ENCODE peak calls at places on chromosomes 16 and 17, in six cellular contexts. T, Y, G, L, Q and R are unnamed samples.

GRCh38 chr16:9380221-9380620 is 288.8 kb downstream of the HAPSTR1 start:
- DNase-seq in G (no peak), L (no peak), Q (no peak), Y (no peak), T (no peak), R (no peak)

GRCh38 chr16:54430491-54431030 is 144.0 kb upstream of the IRX3 start:
- DNase-seq in T (no peak), Q (no peak), L (no peak), G (no peak), Y (no peak), R (no peak)

GRCh38 chr17:67863624-67864247 is 38.4 kb downstream of the BPTF start:
- DNase-seq in T (no peak), Q (no peak), Y (no peak), G (no peak), L (no peak), R (no peak)

GRCh38 chr16:49754495-49755290 is 101.2 kb downstream of the ZNF423 start:
- DNase-seq in T (no peak), Y (peak), L (no peak), G (peak), Q (no peak), R (no peak)

GRCh38 chr17:42329025-42329976 is 41.0 kb downstream of the STAT5A start:
- DNase-seq in L (no peak), Q (no peak), Y (no peak), T (no peak), G (peak), R (no peak)

GRCh38 chr17:10161392-10161791 is 37.0 kb downstream of the GAS7 start:
- DNase-seq in L (no peak), Y (no peak), Q (no peak), T (no peak), G (no peak), R (no peak)

GRCh38 chr16:2919511-2920255 is 8.0 kb downstream of the FLYWCH1 start:
- DNase-seq in L (no peak), T (no peak), Q (peak), Y (peak), G (peak), R (peak)

GRCh38 chr17:33506889-33507650 is 214.0 kb upstream of the ASIC2 start:
- DNase-seq in Y (no peak), Q (no peak), G (peak), T (no peak), L (no peak), R (no peak)

GRCh38 chr17:263773-264172 is 82.3 kb upstream of the DOC2B start:
- DNase-seq in Q (no peak), G (no peak), Y (no peak), L (no peak), T (no peak), R (no peak)

GRCh38 chr16:51154271-51155171 is 3.5 kb upstream of the SALL1 start:
- DNase-seq in G (peak), Q (no peak), T (no peak), L (no peak), Y (no peak), R (no peak)

GRCh38 chr17:68346448-68346847 is 55.2 kb downstream of the ARSG start:
- DNase-seq in G (no peak), Q (peak), T (no peak), L (no peak), Y (peak), R (peak)

GRCh38 chr17:39688475-39688835 is 598 bp upstream of the PGAP3 start:
- DNase-seq in G (peak), Q (no peak), L (no peak), Y (no peak), T (no peak), R (no peak)

GRCh38 chr17:2883544-2884203 is 87.4 kb downstream of the RAP1GAP2 start:
- DNase-seq in Y (no peak), Q (no peak), L (no peak), T (no peak), G (peak), R (no peak)

GRCh38 chr16:4788910-4789309 is 765 bp upstream of the SEPTIN12 start:
- DNase-seq in G (no peak), Q (no peak), Y (no peak), L (no peak), T (no peak), R (no peak)

GRCh38 chr17:45172541-45173286 is 11.0 kb downstream of the HEXIM2 start:
- DNase-seq in T (no peak), Y (peak), L (peak), Q (peak), G (peak), R (peak)

GRCh38 chr17:82483204-82483660 is 24.7 kb downstream of the NARF start:
- DNase-seq in T (no peak), Y (no peak), G (no peak), L (no peak), Q (no peak), R (no peak)

GRCh38 chr17:10052414-10052813 is 146.0 kb downstream of the GAS7 start:
- DNase-seq in G (no peak), Y (no peak), T (no peak), Q (no peak), L (no peak), R (peak)

GRCh38 chr17:36923814-36924221 is 13.5 kb upstream of the LHX1 start:
- DNase-seq in L (no peak), Q (no peak), Y (no peak), G (no peak), T (no peak), R (no peak)

GRCh38 chr16:57474671-57475661 is 11.3 kb downstream of the DOK4 start:
- DNase-seq in G (no peak), Q (no peak), L (no peak), Y (no peak), T (no peak), R (no peak)

GRCh38 chr17:40607641-40608040 is 40.0 kb downstream of the SMARCE1 start:
- DNase-seq in Y (no peak), L (no peak), Q (no peak), G (no peak), T (no peak), R (no peak)

GRCh38 chr17:50151041-50151936 is 812 bp upstream of the PPP1R9B start:
- DNase-seq in Q (peak), G (peak), Y (peak), L (peak), T (peak), R (peak)

GRCh38 chr16:67336646-67337045 is 10.0 kb downstream of the LRRC36 start:
- DNase-seq in Q (no peak), T (no peak), G (no peak), Y (no peak), L (no peak), R (no peak)

GRCh38 chr16:11052080-11052808 is 107.9 kb downstream of the CLEC16A start:
- DNase-seq in Q (peak), T (no peak), Y (no peak), G (peak), L (no peak), R (peak)

GRCh38 chr16:86457621-86458456 is 52.5 kb upstream of the FOXF1 start:
- DNase-seq in G (no peak), T (no peak), L (no peak), Q (no peak), Y (peak), R (no peak)

GRCh38 chr16:10322723-10323527 is 62.9 kb upstream of the ATF7IP2 start:
- DNase-seq in T (no peak), Y (no peak), L (no peak), G (no peak), Q (no peak), R (no peak)

GRCh38 chr16:11743308-11744074 is 834 bp upstream of the TXNDC11 start:
- DNase-seq in Q (no peak), T (no peak), G (no peak), Y (peak), L (peak), R (peak)

GRCh38 chr16:86231321-86231995 is 278.9 kb upstream of the FOXF1 start:
- DNase-seq in L (no peak), Y (no peak), Q (no peak), T (peak), G (no peak), R (no peak)

GRCh38 chr17:57396515-57396921 is 140.2 kb downstream of the MSI2 start:
- DNase-seq in Q (no peak), L (peak), G (no peak), Y (no peak), T (no peak), R (no peak)